ENCODE peak calls at places on chromosomes 11 and 22, in nine cellular contexts. R, K, X, Q, B, V, E, C and F are unnamed samples.

GRCh38 chr22:21100149-21101032 is 54.6 kb downstream of the LRRC74B start:
- DNase-seq in E (no peak), K (peak; percentile 16), X (no peak), Q (no peak), R (no peak), C (no peak), B (no peak), V (peak; percentile 38), F (no peak)

GRCh38 chr11:2549491-2549875 is 104.7 kb downstream of the KCNQ1 start:
- DNase-seq in K (no peak), V (no peak), B (no peak), E (no peak), Q (no peak), C (no peak), X (no peak), R (peak; percentile 16), F (no peak)

GRCh38 chr11:57546869-57547518 is 9.6 kb downstream of the SMTNL1 start:
- DNase-seq in B (peak; percentile 66), R (peak; percentile 84), Q (no peak), C (no peak), E (peak; percentile 29), V (peak; percentile 72), X (peak; percentile 12), K (peak; percentile 69), F (peak; percentile 70)

GRCh38 chr22:23824476-23825245 is 14.1 kb downstream of the DERL3 start:
- DNase-seq in R (no peak), K (no peak), Q (no peak), B (no peak), E (no peak), C (no peak), V (no peak), X (no peak), F (no peak)

GRCh38 chr22:30221121-30221992 is 25.2 kb downstream of the LIF start:
- DNase-seq in X (no peak), B (no peak), R (no peak), C (no peak), Q (no peak), V (no peak), E (peak; percentile 81), K (no peak), F (peak; percentile 45)

GRCh38 chr11:18192988-18193387 is 20.4 kb downstream of the MRGPRX4 start:
- DNase-seq in C (no peak), K (no peak), R (peak; percentile 81), Q (no peak), X (no peak), V (no peak), E (no peak), B (no peak), F (peak; percentile 42)

GRCh38 chr22:27405672-27406388 is 395.7 kb downstream of the MN1 start:
- DNase-seq in V (peak; percentile 45), E (peak; percentile 11), C (peak; percentile 52), B (peak; percentile 69), Q (peak; percentile 53), R (peak; percentile 93), X (peak; percentile 73), K (peak; percentile 50), F (peak; percentile 38)

GRCh38 chr11:100791103-100791502 is 104.0 kb downstream of the ARHGAP42 start:
- DNase-seq in B (no peak), X (no peak), E (no peak), C (no peak), Q (no peak), K (no peak), V (no peak), R (peak; percentile 68), F (no peak)

GRCh38 chr11:45272701-45273100 is 13.4 kb downstream of the SYT13 start:
- DNase-seq in B (no peak), E (peak; percentile 58), R (no peak), K (no peak), C (no peak), V (no peak), Q (no peak), X (no peak), F (no peak)

GRCh38 chr11:2789331-2789730 is 89.5 kb upstream of the KCNQ1OT1 start:
- DNase-seq in K (no peak), C (peak; percentile 15), Q (peak; percentile 6), B (no peak), X (no peak), R (no peak), V (no peak), E (no peak), F (no peak)

GRCh38 chr11:10488121-10488580 is 33.1 kb downstream of the AMPD3 start:
- DNase-seq in B (peak; percentile 8), X (no peak), C (peak; percentile 56), R (peak; percentile 54), K (peak; percentile 10), V (peak; percentile 11), E (peak; percentile 37), Q (no peak), F (peak; percentile 41)

GRCh38 chr22:36239401-36240171 is at the start of gene APOL2:
- DNase-seq in B (peak; percentile 95), E (peak; percentile 96), C (peak; percentile 93), K (peak; percentile 93), Q (peak; percentile 90), X (peak; percentile 75), R (peak; percentile 97), V (peak; percentile 93), F (peak; percentile 84)

GRCh38 chr11:95512177-95512576 is 277.4 kb downstream of the FAM76B start:
- DNase-seq in E (no peak), V (peak; percentile 69), B (peak; percentile 72), K (peak; percentile 99), R (no peak), Q (no peak), X (no peak), C (peak; percentile 25), F (no peak)

GRCh38 chr11:35511666-35512065 is 13.8 kb downstream of the PAMR1 start:
- DNase-seq in V (peak; percentile 91), B (peak; percentile 79), E (no peak), Q (no peak), R (peak; percentile 65), K (peak; percentile 88), C (no peak), X (no peak), F (no peak)

GRCh38 chr11:119505861-119506260 is 82.9 kb upstream of the THY1 start:
- DNase-seq in Q (no peak), X (no peak), V (peak; percentile 13), E (no peak), R (no peak), K (no peak), C (no peak), B (no peak), F (no peak)

GRCh38 chr11:33016654-33017053 is 976 bp downstream of the DEPDC7 start:
- DNase-seq in K (no peak), B (no peak), V (no peak), C (no peak), R (no peak), E (no peak), X (no peak), Q (no peak), F (no peak)

GRCh38 chr11:20088368-20089260 is 71.7 kb downstream of the DBX1 start:
- DNase-seq in Q (no peak), E (peak; percentile 65), B (peak; percentile 21), C (no peak), X (no peak), R (peak; percentile 6), K (no peak), V (peak; percentile 37), F (no peak)

GRCh38 chr11:109972181-109972715 is 120.9 kb upstream of the ZC3H12C start:
- DNase-seq in B (peak; percentile 31), X (no peak), K (no peak), Q (no peak), V (peak; percentile 9), E (peak; percentile 75), R (no peak), C (no peak), F (peak; percentile 42)

GRCh38 chr11:116715383-116715782 is 57.4 kb downstream of the BUD13 start:
- DNase-seq in K (no peak), R (peak; percentile 78), V (no peak), Q (no peak), E (no peak), B (no peak), X (no peak), C (no peak), F (no peak)
- TF ChIP-seq CTCF in K (no peak), R (peak; percentile 73), V (no peak), Q (no peak), E (no peak), B (no peak), X (no peak), C (no peak), F (no peak)

DNA sequence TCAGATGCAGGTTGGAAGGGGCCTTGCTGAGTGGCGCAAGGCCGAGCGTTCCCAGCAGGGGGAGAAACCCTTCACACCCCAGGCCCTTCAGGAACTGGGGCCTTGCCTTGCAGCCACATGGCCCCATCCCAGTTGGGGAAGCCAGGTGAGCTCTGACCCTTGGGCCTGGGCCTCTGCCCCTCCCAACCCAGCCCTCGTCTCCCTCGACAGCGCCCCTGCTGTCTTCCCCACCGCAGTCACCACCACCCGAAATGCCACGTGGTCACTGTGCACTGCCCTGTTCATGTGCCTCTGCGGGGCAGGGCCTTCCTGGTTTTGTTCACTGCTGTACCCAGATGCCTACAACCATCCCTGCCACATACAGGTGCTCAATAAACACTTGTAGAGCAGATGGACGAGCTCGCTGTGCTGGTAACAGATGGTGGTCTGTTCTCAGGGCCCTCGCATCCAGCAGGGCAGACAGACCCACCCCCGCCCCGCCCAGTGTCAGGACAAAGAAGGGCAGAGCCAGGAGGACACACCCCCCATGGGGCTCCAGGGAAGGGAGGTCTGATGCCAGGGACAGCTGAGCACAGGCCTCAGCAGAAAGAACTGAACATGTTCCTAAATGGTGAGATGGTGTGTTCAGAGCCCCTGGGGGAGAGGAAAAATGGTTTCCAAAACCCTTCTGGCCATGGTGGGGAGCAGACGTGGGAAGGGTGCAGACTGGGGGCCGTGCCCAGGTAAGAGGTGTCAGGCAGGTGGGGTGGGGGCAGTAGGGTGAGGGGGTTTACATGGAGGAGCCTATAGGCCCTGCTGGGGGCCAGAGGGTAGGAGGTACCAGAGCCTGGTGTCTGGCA is 3.7 kb downstream of the POLR2L start:
- DNase-seq in V (no peak), C (peak; percentile 67), B (peak; percentile 47), X (no peak), R (peak; percentile 78), Q (no peak), K (no peak), E (no peak), F (no peak)
- TF ChIP-seq CTCF in V (peak; percentile 13), C (no peak), B (peak; percentile 26), X (peak; percentile 15), R (peak; percentile 65), Q (peak; percentile 32), K (peak; percentile 31), E (no peak), F (no peak)

GRCh38 chr22:45958971-45959370 is 18.0 kb downstream of the WNT7B start:
- DNase-seq in B (no peak), X (no peak), C (no peak), V (no peak), Q (no peak), E (no peak), K (no peak), R (no peak), F (no peak)
- TF ChIP-seq CTCF in B (no peak), X (no peak), C (no peak), V (no peak), Q (no peak), E (no peak), K (no peak), R (no peak), F (no peak)

DNA sequence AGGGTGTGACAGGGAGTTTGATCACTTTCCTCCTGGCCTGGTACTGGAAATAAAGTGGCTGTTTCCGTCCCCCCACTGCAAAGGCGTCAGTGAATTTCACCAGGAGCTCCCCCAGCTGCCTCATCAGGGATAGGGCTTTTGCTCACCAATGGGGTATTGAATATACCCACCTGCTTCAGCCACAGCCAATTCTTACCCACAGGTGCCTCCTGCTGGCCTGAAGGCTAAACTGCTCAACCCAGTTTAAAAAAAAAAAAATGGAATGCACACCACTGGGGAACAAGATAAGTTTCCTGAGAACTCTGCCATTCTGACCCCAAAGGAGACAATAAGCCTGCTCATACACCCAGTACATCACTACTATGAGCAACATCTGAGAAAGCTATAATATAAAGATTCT is 65.3 kb upstream of the MS4A8 start:
- DNase-seq in Q (no peak), R (peak; percentile 83), X (peak; percentile 15), V (no peak), C (no peak), B (no peak), K (no peak), E (no peak), F (peak; percentile 47)
- TF ChIP-seq CTCF in Q (no peak), R (peak; percentile 83), X (peak; percentile 41), V (peak; percentile 26), C (no peak), B (no peak), K (peak; percentile 14), E (peak; percentile 53), F (peak; percentile 46)